ENCODE peak calls at places on chromosomes 16 and 17, in five cellular contexts. L is GM12878, Q is A549, R is K562, S is HepG2. J is an unnamed sample.

GRCh38 chr17:75827291-75828050 is 16.7 kb downstream of the UNC13D start:
- DNase-seq in Q (peak), S (peak), L (no peak), R (peak), J (peak)

GRCh38 chr16:26795184-26795583 is 271.5 kb upstream of the C16orf82 start:
- DNase-seq in S (no peak), Q (no peak), L (no peak), R (peak), J (no peak)

GRCh38 chr16:90012978-90013745 is 6.1 kb downstream of the DBNDD1 start:
- DNase-seq in L (no peak), S (no peak), Q (no peak), R (no peak), J (no peak)

GRCh38 chr16:22300427-22301071 is 3.3 kb downstream of the POLR3E start:
- DNase-seq in L (no peak), S (peak), Q (peak), R (peak), J (peak)

GRCh38 chr17:8420041-8420934 is 15.4 kb upstream of the NDEL1 start:
- DNase-seq in Q (peak), L (no peak), S (peak), R (peak), J (peak)

GRCh38 chr17:65398036-65398787 is 163.2 kb downstream of the AXIN2 start:
- DNase-seq in L (no peak), Q (no peak), R (no peak), S (no peak), J (no peak)

GRCh38 chr16:88591577-88592021 is 21.4 kb downstream of the ZC3H18 start:
- DNase-seq in R (no peak), Q (no peak), S (no peak), L (peak), J (no peak)

GRCh38 chr16:58127033-58127556 is 2.1 kb downstream of the CFAP20 start:
- DNase-seq in Q (peak), S (peak), L (no peak), R (peak), J (peak)

GRCh38 chr17:71519285-71519684 is 601.5 kb upstream of the SOX9 start:
- DNase-seq in R (no peak), Q (no peak), L (no peak), S (no peak), J (no peak)

GRCh38 chr17:78306913-78307312 is 53.0 kb downstream of the SOCS3 start:
- DNase-seq in S (no peak), Q (no peak), L (no peak), R (no peak), J (no peak)

GRCh38 chr17:57461082-57461481 is 204.8 kb downstream of the MSI2 start:
- DNase-seq in Q (no peak), R (no peak), L (no peak), S (no peak), J (no peak)

GRCh38 chr16:22081050-22081449 is 11.3 kb upstream of the VWA3A start:
- DNase-seq in L (no peak), Q (no peak), R (no peak), S (no peak), J (no peak)

GRCh38 chr17:27545562-27546229 is 85.3 kb upstream of the LGALS9 start:
- DNase-seq in Q (no peak), S (no peak), R (peak), L (no peak), J (no peak)

GRCh38 chr16:87333581-87334331 is 16.6 kb upstream of the C16orf95 start:
- DNase-seq in Q (no peak), S (no peak), L (no peak), R (no peak), J (no peak)

GRCh38 chr17:66829883-66830282 is 5.0 kb upstream of the CACNG5 start:
- DNase-seq in Q (no peak), S (no peak), R (no peak), L (no peak), J (no peak)

GRCh38 chr17:70208825-70209555 is 39.7 kb downstream of the KCNJ2 start:
- DNase-seq in Q (no peak), R (no peak), L (peak), S (no peak), J (no peak)

GRCh38 chr16:14600164-14600563 is 29.9 kb downstream of the PARN start:
- DNase-seq in Q (peak), L (no peak), R (peak), S (peak), J (peak)

GRCh38 chr16:82176204-82176603 is 6.2 kb upstream of the MPHOSPH6 start:
- DNase-seq in L (no peak), Q (no peak), S (no peak), R (no peak), J (no peak)

GRCh38 chr17:7756968-7757367 is 39.4 kb downstream of the DNAH2 start:
- DNase-seq in R (no peak), S (no peak), Q (no peak), L (no peak), J (no peak)

GRCh38 chr17:79340771-79341528 is 266.3 kb downstream of the ENGASE start:
- DNase-seq in L (peak), S (no peak), Q (no peak), R (no peak), J (no peak)

GRCh38 chr17:35588196-35588920 is 1.2 kb downstream of the AP2B1 start:
- DNase-seq in S (no peak), L (no peak), R (peak), Q (peak), J (peak)

GRCh38 chr17:52157603-52158449 is 688 bp downstream of the CA10 start:
- DNase-seq in S (no peak), Q (no peak), R (no peak), L (no peak), J (no peak)

GRCh38 chr17:42779942-42780815 is at the start of gene WNK4:
- DNase-seq in Q (peak), R (peak), L (no peak), S (peak), J (peak)

GRCh38 chr17:58172369-58173071 is 5.7 kb downstream of the OR4D2 start:
- DNase-seq in S (peak), Q (peak), L (peak), R (peak), J (no peak)

GRCh38 chr16:85551319-85551978 is 61.7 kb upstream of the GSE1 start:
- DNase-seq in S (no peak), R (no peak), Q (no peak), L (no peak), J (no peak)

GRCh38 chr16:74709477-74709877 is 8.8 kb upstream of the MLKL start:
- DNase-seq in Q (peak), S (peak), L (no peak), R (peak), J (peak)

GRCh38 chr17:51045616-51046526 is 74.8 kb downstream of the SPAG9 start:
- DNase-seq in L (no peak), Q (no peak), R (no peak), S (peak), J (no peak)

GRCh38 chr16:8493885-8494487 is 96.3 kb downstream of the TMEM114 start:
- DNase-seq in S (no peak), Q (peak), R (no peak), L (no peak), J (no peak)

GRCh38 chr16:67245189-67245585 is 2.1 kb downstream of the FHOD1 start:
- DNase-seq in Q (no peak), L (no peak), R (no peak), S (no peak), J (no peak)
- H3K4me2 ChIP-seq in Q (peak), L (peak), R (peak), S (peak), J (peak)

GRCh38 chr17:81980122-81980521 is 2.7 kb downstream of the ASPSCR1 start:
- DNase-seq in L (no peak), S (no peak), R (no peak), Q (no peak), J (no peak)

GRCh38 chr17:81983011-81983638 is 5.7 kb downstream of the ASPSCR1 start:
- DNase-seq in Q (no peak), R (no peak), S (no peak), L (no peak), J (no peak)

GRCh38 chr17:81978901-81979298 is 1.5 kb downstream of the ASPSCR1 start:
- DNase-seq in L (no peak), Q (no peak), R (no peak), S (no peak), J (no peak)

GRCh38 chr17:81983639-81984373 is 6.4 kb downstream of the ASPSCR1 start:
- DNase-seq in R (no peak), S (no peak), Q (no peak), L (no peak), J (no peak)

DNA sequence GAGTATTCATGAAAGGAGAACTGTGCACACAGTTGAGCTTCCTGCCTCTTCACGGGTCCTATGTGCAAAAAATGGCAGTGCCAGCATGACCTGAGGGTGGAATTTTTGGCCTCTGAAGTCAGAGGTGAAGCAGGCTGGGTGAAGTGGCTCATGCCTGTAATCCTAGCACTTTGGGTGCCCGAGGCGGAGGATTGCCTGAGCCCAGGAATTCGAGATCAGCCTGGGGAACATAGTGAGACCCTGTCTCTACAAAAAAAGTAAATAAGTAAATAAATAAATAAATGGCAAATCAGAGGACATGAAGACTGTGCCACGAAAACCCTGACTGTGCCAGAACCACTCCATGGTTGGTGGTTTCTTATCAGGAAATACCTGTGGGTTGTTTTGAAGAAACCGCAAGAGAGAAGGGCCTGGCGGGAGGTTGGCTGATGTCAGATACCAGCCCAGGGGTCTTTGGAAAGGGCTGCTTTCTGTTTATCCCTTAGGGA is 3.4 kb downstream of the ASPSCR1 start:
- DNase-seq in Q (no peak), L (no peak), S (no peak), R (no peak), J (no peak)
- TF ChIP-seq MYC in Q (no peak), L (no peak), S (no peak), R (no peak), J (no peak)

DNA sequence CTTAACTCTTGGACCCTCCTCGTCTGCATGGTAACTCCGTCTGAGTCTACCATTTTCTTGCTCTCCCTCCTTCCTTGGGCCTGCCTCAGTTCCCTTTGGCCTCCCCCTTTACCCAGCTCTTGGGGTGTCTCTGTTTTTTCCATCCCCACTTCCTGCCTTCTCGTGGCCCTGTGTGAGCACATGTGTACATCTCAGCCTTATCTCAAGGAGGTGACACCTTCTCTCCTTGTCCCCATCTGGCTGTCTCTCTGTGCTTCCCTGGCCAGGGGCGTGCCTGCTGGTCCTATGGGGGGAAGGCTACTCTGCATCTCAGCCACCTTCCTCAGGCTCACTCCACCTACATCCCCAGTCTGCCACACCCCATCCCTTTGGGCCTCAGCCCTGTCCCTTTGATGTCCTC is 6.6 kb downstream of the CTF1 start:
- DNase-seq in S (no peak), L (no peak), R (peak), Q (no peak), J (no peak)
- H3K27ac ChIP-seq in S (no peak), L (no peak), R (peak), Q (no peak), J (peak)

DNA sequence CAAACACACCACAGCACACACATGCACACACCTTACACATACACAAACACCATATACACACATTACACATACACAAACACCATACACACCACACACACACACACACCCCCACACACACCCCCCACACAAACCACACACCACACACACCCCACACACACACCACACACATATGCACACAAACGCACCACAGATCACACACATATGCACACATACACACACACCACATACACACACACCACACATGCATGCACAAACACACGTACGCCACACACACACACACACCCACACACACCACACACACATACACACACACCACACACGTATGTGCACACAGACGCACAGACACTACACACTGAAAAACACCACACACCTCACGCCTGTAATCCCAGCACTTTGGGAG is 166.0 kb downstream of the AHSP start:
- DNase-seq in Q (no peak), R (no peak), L (no peak), S (no peak), J (no peak)
- H3K4me2 ChIP-seq in Q (no peak), R (no peak), L (no peak), S (no peak), J (no peak)

GRCh38 chr16:72657791-72658190 is 390.1 kb downstream of the ZFHX3 start:
- DNase-seq in Q (no peak), S (no peak), R (no peak), L (peak), J (no peak)
- TF ChIP-seq MYC in Q (no peak), S (no peak), R (no peak), L (no peak), J (no peak)